ENCODE peak calls at places on chromosomes 5 and 9, in six cellular contexts. Z is H1, E is Karpas-422, S is lung, O is IMR-90, G is tibial artery. L is an unnamed sample. For H3K4me1, the result is how much of the 10 kb centered on the place peaks cover.

GRCh38 chr5:147860641-147861025 is 17.9 kb upstream of the SCGB3A2 start:
- DNase-seq in S (no peak), O (no peak), E (no peak), G (no peak), Z (no peak), L (no peak)

GRCh38 chr9:103530934-103531333 is 535.8 kb downstream of the CYLC2 start:
- DNase-seq in S (no peak), O (no peak), E (no peak), Z (no peak), G (no peak), L (no peak)

GRCh38 chr5:53173083-53173482 is 63.5 kb upstream of the MOCS2 start:
- DNase-seq in O (no peak), Z (no peak), E (no peak), S (no peak), G (no peak), L (no peak)

GRCh38 chr5:37198842-37199241 is 50.3 kb downstream of the CPLANE1 start:
- DNase-seq in G (no peak), O (peak), Z (no peak), S (no peak), E (no peak), L (no peak)

GRCh38 chr5:107523019-107523680 is 147.6 kb downstream of the EFNA5 start:
- DNase-seq in O (no peak), S (no peak), Z (no peak), G (no peak), E (no peak), L (no peak)

GRCh38 chr5:176659440-176659839 is 12.2 kb downstream of the TSPAN17 start:
- DNase-seq in Z (no peak), G (no peak), E (no peak), S (no peak), O (no peak), L (no peak)

GRCh38 chr5:1681955-1682354 is 117.7 kb downstream of the MRPL36 start:
- DNase-seq in O (no peak), S (no peak), E (no peak), G (no peak), Z (no peak), L (no peak)

GRCh38 chr9:89505795-89506385 is 8.0 kb upstream of the SEMA4D start:
- DNase-seq in G (no peak), E (no peak), O (no peak), Z (no peak), S (no peak), L (no peak)

GRCh38 chr5:37206733-37207132 is 42.4 kb downstream of the CPLANE1 start:
- DNase-seq in O (no peak), E (no peak), Z (no peak), S (no peak), G (no peak), L (no peak)

GRCh38 chr5:150632305-150633160 is 7.9 kb upstream of the SYNPO start:
- DNase-seq in E (no peak), O (peak), Z (no peak), G (no peak), S (no peak), L (no peak)

GRCh38 chr5:126348855-126349635 is 74.2 kb upstream of the GRAMD2B start:
- DNase-seq in S (no peak), G (no peak), Z (no peak), E (no peak), O (peak), L (no peak)

GRCh38 chr5:23026252-23027170 is 173.4 kb upstream of the CDH12 start:
- DNase-seq in G (no peak), S (no peak), Z (no peak), O (no peak), E (no peak), L (no peak)

GRCh38 chr5:125410501-125411162 is 664.2 kb upstream of the ZNF608 start:
- DNase-seq in S (no peak), E (no peak), G (no peak), O (peak), Z (no peak), L (no peak)

GRCh38 chr9:117239428-117239827 is 175.4 kb downstream of the ASTN2 start:
- DNase-seq in Z (no peak), O (no peak), G (no peak), S (no peak), E (no peak), L (no peak)

GRCh38 chr5:84764227-84764626 is 379.5 kb upstream of the EDIL3 start:
- DNase-seq in S (no peak), G (no peak), E (no peak), O (no peak), Z (no peak), L (no peak)

GRCh38 chr5:129506092-129506491 is 46.0 kb downstream of the ADAMTS19 start:
- DNase-seq in G (no peak), E (no peak), O (peak), S (no peak), Z (no peak), L (no peak)

DNA sequence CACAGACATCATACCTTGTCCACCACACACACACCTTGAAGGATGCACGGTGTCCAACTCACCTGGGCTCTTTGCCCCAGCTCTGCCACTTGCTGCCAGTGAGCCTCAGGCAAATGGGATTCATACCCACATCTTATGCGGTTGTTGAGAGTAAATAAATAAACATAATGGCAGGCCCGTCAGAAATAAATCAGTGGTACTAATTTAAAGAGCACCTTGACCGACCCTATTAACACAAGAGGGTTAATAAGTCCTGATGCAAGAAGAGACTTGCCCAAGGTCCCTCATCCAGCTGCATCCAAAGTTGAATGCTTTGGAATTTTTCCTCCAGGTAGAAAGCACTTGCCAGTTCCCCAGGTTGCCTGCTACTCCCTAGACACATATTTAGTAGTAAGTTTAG is 11.6 kb upstream of the AKNA start:
- DNase-seq in E (no peak), G (no peak), O (no peak), Z (no peak), S (no peak), L (no peak)
- H3K4me1 ChIP-seq in E (under half), G (under half), O (under half), Z (under half), S (under half), L (under half)

DNA sequence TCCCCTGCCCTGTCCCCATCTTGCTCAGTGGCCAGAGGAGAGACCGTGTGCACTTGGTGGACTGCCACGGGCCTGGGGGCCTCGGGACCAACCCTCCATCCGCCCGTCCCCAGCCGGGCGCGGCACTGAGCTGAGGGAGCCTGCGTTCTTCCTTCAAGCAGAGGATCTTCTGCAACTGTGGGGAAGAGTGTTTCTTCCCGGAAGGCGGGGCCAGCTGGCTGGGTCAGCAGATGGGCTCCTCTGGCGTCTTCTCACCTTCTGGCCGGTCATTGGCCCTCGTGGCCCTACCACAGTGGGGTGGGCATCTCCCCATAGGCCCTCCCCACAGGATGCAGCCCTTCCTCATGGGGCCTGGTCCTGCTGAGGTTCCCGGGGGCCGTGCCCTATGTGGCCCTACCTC is 17.4 kb downstream of the RXRA start:
- DNase-seq in S (no peak), Z (no peak), O (no peak), G (peak), E (no peak), L (no peak)
- H3K4me1 ChIP-seq in S (under half), Z (under half), O (under half), G (half or more), E (under half), L (half or more)

GRCh38 chr5:172697123-172698121 is 56.4 kb downstream of the NEURL1B start:
- DNase-seq in E (peak), Z (no peak), S (peak), G (peak), O (peak), L (peak)
- H3K4me1 ChIP-seq in E (under half), Z (under half), S (under half), G (under half), O (under half), L (under half)

GRCh38 chr5:157549954-157550549 is 25.5 kb downstream of the ADAM19 start:
- DNase-seq in E (no peak), G (no peak), S (no peak), Z (no peak), O (peak), L (no peak)

GRCh38 chr5:157550668-157551067 is 24.9 kb downstream of the ADAM19 start:
- DNase-seq in E (no peak), O (peak), G (no peak), S (no peak), Z (no peak), L (no peak)

GRCh38 chr5:157555031-157555640 is 20.4 kb downstream of the ADAM19 start:
- DNase-seq in G (no peak), Z (no peak), S (no peak), E (no peak), O (no peak), L (no peak)

GRCh38 chr5:157554180-157555030 is 21.2 kb downstream of the ADAM19 start:
- DNase-seq in E (no peak), S (no peak), Z (no peak), O (no peak), G (no peak), L (no peak)

DNA sequence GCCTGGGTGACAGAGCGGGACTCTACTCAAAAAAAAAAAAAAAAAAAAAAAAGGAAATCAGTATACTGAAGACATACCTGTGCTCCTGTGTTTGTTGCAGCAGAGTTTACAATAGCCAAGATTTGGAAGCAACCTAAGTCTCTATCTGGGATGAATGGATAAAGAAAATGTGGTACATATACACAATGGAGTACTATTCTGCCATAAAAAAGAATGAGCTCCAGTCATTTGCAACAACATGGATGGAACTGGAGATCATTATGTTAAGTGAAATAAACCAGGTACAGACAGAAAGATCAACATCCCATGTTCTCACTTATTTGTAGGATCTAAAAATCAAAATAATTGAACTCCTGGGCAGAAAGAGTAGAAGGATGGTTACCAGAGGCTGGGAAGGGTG is 22.9 kb downstream of the ADAM19 start:
- DNase-seq in S (no peak), Z (no peak), E (no peak), G (no peak), O (no peak), L (no peak)
- H3K4me1 ChIP-seq in S (under half), Z (under half), E (under half), G (under half), O (under half), L (under half)